ENCODE peak calls at places on chromosomes 6 and 20, in four cellular contexts. X is H9, V is MM.1S, T is PC-3. Z is an unnamed sample.

GRCh38 chr20:19387251-19387650 is 174.8 kb downstream of the SLC24A3 start:
- DNase-seq in X (no peak), V (no peak), T (no peak), Z (no peak)

GRCh38 chr20:55446301-55446700 is 559.0 kb downstream of the CBLN4 start:
- DNase-seq in X (no peak), V (no peak), T (no peak), Z (peak)

GRCh38 chr6:335572-335971 is 43.3 kb downstream of the DUSP22 start:
- DNase-seq in X (no peak), V (no peak), T (no peak), Z (no peak)

GRCh38 chr20:18657575-18657974 is 69.7 kb downstream of the DTD1 start:
- DNase-seq in X (no peak), V (no peak), T (no peak), Z (no peak)

GRCh38 chr20:19973920-19974620 is 43.1 kb upstream of the NAA20 start:
- DNase-seq in X (no peak), V (no peak), T (peak), Z (peak)

GRCh38 chr6:9620263-9620662 is 794.6 kb downstream of the TFAP2A start:
- DNase-seq in X (no peak), V (no peak), T (peak), Z (peak)

GRCh38 chr6:157267109-157267611 is 56.2 kb downstream of the TMEM242 start:
- DNase-seq in X (peak), V (no peak), T (no peak), Z (no peak)

GRCh38 chr6:83921315-83921714 is 61.8 kb downstream of the CYB5R4 start:
- DNase-seq in X (peak), V (no peak), T (no peak), Z (no peak)

GRCh38 chr6:85126448-85127178 is 323.3 kb upstream of the NT5E start:
- DNase-seq in X (peak), V (peak), T (peak), Z (no peak)

DNA sequence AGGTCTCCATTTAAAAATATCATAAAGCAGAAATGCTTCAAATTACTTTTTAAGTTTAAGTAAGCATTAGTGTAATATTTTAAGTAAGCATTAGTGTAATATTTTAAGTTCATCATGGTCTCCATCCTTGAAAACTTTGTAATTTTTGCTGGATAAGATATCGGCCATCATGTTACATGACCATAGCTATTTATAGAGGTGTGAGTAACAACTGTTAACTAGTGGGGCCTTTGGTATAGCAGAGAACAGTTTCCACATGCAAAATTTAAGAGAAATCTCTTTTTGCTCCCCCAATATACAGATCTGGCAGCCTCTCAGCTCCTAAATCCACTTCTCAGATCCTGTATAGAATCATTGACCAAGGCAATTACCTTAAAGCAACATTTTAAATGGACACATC is 468 bp downstream of the TRDN start:
- DNase-seq in X (no peak), V (no peak), T (no peak), Z (no peak)
- H3K27ac ChIP-seq in X (no peak), V (no peak), T (no peak), Z (no peak)

DNA sequence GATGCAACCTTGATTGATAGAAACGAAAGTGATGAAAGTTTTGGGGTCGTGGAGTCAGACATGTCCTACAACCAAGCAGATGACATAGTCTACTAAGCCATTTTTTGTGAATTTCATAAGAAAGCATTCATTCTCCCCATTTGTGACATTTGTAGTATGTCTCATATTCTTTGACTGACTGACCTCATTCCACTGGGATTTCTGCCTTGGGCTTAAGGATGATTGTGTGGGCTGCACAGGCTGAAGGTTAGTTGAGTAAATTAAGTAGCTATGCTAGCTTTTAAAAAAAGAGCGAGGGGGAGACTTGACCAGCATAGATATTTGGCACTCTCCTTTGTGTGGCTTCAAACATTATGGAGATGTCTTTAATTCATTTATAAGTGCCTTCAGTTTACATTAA is 28.9 kb downstream of the STMND1 start:
- DNase-seq in X (no peak), V (no peak), T (no peak), Z (no peak)
- H3K27ac ChIP-seq in X (no peak), V (no peak), T (no peak), Z (no peak)

GRCh38 chr6:149497365-149497764 is 12.6 kb upstream of the ZC3H12D start:
- DNase-seq in X (no peak), V (no peak), T (no peak), Z (no peak)
- H3K27ac ChIP-seq in X (no peak), V (no peak), T (no peak), Z (no peak)

GRCh38 chr20:50040432-50041237 is 57.9 kb downstream of the SNAI1 start:
- DNase-seq in X (no peak), V (no peak), T (no peak), Z (no peak)

GRCh38 chr20:50039706-50040431 is 57.1 kb downstream of the SNAI1 start:
- DNase-seq in X (no peak), V (no peak), T (no peak), Z (no peak)

GRCh38 chr20:50043573-50044352 is 61.0 kb downstream of the SNAI1 start:
- DNase-seq in X (no peak), V (no peak), T (no peak), Z (no peak)

GRCh38 chr20:50042370-50043313 is 59.9 kb downstream of the SNAI1 start:
- DNase-seq in X (no peak), V (no peak), T (no peak), Z (no peak)

DNA sequence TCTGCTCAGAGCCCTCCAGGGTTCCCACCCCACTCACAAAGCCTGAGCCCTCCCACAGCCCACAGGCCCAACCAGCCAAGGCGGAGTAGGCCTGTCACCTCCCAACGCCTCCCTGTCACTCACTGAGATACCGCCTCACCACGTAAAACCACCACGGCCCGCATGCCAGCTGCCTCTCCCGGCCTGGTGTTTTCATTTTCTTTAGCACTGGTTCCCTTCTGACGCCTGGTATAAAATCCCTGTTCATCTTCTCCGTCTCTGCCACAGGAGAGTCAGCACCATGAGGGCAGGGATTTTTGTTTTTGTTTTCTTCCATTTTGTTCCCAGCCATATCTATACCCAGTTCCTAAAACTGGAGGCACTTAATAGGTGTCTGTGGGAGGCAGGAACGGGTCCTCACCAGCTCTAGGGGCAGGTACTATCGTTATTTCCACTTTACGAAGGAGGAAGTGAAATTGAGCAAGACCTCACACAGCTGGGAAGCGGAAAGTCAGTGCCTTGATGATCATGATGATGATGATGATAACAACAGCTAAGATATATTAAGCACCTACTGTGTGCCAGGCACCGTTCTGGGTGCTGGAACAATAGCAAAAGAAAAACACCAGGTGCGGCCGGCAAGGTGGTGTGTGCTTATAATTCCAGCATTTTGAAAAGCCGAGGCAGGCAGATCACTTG is 58.6 kb downstream of the SNAI1 start:
- DNase-seq in X (no peak), V (peak), T (no peak), Z (no peak)
- H3K27ac ChIP-seq in X (no peak), V (peak), T (no peak), Z (no peak)

DNA sequence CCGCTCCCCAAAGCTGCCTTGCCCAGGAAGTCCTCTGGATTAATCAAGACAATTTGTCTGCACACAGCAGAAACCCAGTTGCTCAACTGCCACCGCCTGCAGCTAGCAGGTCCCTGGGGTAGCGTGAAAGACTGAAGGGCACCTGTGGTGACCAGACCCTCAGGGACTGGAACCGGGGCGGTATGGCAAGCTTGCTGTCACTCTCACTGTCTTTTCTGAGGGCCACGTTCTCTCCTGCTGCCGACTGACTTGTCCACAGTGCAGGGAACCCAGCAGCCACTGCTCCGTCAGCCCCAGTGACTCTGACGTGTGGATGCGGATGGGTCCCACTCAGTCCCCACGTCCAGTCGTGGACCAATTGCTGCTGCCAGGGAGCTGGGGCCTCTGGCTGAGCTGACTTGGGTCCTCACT is 72.8 kb upstream of the PMEPA1 start:
- DNase-seq in X (peak), V (no peak), T (no peak), Z (no peak)
- H3K27ac ChIP-seq in X (no peak), V (no peak), T (no peak), Z (no peak)

DNA sequence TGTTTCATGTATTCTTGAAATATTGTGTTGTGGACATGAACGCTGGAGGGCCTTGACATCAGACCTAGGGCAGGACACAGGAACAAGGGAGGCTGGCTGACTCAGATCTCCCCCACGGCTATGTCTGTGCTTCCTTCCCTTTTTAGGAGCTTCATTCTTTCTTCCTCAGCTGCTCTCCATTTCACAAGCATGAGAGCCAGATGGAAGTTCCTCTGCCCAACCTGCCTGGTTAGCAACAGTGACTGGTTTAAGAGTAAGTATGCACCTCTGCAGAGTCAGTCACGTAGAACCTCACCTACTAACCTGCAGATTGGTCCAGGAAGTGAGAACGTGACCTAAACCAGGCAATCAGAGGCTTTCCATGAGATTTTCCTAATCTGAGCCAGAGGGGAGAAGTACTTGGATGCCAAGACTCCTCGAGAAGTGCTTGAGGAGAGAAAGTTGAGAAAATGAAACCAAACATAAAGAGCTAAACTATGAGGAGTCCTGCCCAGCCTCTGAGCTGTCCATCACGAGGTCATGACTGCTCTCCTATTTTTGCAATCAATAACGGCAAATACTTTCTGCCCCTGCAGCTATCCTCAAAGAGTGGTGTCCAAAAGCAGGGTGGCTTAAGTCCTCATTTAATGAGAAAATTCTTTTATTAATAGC is 465.2 kb upstream of the CITED2 start:
- DNase-seq in X (no peak), V (no peak), T (no peak), Z (peak)
- H3K27ac ChIP-seq in X (no peak), V (no peak), T (no peak), Z (no peak)